ENCODE peak calls at places on chromosomes 12 and 14, in four cellular contexts. One of them, this sample, is unnamed.

GRCh38 chr14:87712386-87713113 is 280.4 kb downstream of the GALC start:
- ATAC-seq in RWPE2: no peak
- ATAC-seq in HepG2: peak
- ATAC-seq in upper lobe of right lung: no peak
- ATAC-seq in this sample: no peak

GRCh38 chr12:95643251-95643650 is 92.0 kb upstream of the USP44 start:
- ATAC-seq in RWPE2: no peak
- ATAC-seq in HepG2: peak
- ATAC-seq in upper lobe of right lung: no peak
- ATAC-seq in this sample: no peak

GRCh38 chr14:76828339-76829015 is 2.3 kb downstream of the LRRC74A start:
- ATAC-seq in RWPE2: no peak
- ATAC-seq in HepG2: no peak
- ATAC-seq in upper lobe of right lung: peak
- ATAC-seq in this sample: no peak

GRCh38 chr12:50690923-50691322 is 73.0 kb upstream of the ATF1 start:
- ATAC-seq in RWPE2: no peak
- ATAC-seq in HepG2: peak
- ATAC-seq in upper lobe of right lung: no peak
- ATAC-seq in this sample: no peak

GRCh38 chr14:52723514-52724359 is 6.2 kb upstream of the STYX start:
- ATAC-seq in RWPE2: no peak
- ATAC-seq in HepG2: no peak
- ATAC-seq in upper lobe of right lung: no peak
- ATAC-seq in this sample: no peak

GRCh38 chr12:128844031-128844635 is 9.1 kb upstream of the GLT1D1 start:
- ATAC-seq in RWPE2: no peak
- ATAC-seq in HepG2: peak
- ATAC-seq in upper lobe of right lung: peak
- ATAC-seq in this sample: no peak

GRCh38 chr12:67634167-67634793 is 14.3 kb upstream of the DYRK2 start:
- ATAC-seq in RWPE2: no peak
- ATAC-seq in HepG2: no peak
- ATAC-seq in upper lobe of right lung: peak
- ATAC-seq in this sample: no peak

GRCh38 chr12:64691793-64692583 is 67.2 kb downstream of the GNS start:
- ATAC-seq in RWPE2: no peak
- ATAC-seq in HepG2: no peak
- ATAC-seq in upper lobe of right lung: peak
- ATAC-seq in this sample: no peak

GRCh38 chr12:70619471-70620152 is 17.6 kb downstream of the PTPRB start:
- ATAC-seq in RWPE2: no peak
- ATAC-seq in HepG2: no peak
- ATAC-seq in upper lobe of right lung: peak
- ATAC-seq in this sample: no peak

GRCh38 chr12:78403136-78403535 is 461.4 kb upstream of the SYT1 start:
- ATAC-seq in RWPE2: peak
- ATAC-seq in HepG2: no peak
- ATAC-seq in upper lobe of right lung: no peak
- ATAC-seq in this sample: no peak

DNA sequence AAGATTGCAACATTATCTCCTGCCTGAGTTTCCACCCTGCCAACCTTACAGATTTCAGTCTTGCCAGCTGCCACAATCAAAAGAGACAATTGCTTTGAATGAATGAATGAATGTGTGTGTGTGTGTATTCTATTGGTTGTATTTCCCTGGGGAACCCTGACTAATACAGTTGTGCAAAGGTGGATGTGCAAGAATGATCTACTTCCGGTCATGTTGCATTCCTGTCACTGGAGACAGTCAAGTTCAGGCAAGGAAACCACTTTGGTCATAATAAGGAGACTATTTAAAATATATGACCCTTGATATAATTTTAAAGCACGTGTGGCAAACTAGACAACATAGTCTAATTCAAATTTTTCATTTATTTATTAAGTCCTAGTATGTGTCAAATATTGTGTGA is 13.1 kb downstream of the RERG start:
- ATAC-seq in RWPE2: no peak
- ATAC-seq in HepG2: no peak
- ATAC-seq in upper lobe of right lung: no peak
- ATAC-seq in this sample: peak
- TF ChIP-seq CTCF in RWPE2: peak
- TF ChIP-seq CTCF in HepG2: no peak
- TF ChIP-seq CTCF in upper lobe of right lung: peak
- TF ChIP-seq CTCF in this sample: no peak

GRCh38 chr14:65373671-65374039 is 38.9 kb upstream of the FUT8 start:
- ATAC-seq in RWPE2: peak
- ATAC-seq in HepG2: peak
- ATAC-seq in upper lobe of right lung: peak
- ATAC-seq in this sample: no peak
- TF ChIP-seq CTCF in RWPE2: peak
- TF ChIP-seq CTCF in HepG2: peak
- TF ChIP-seq CTCF in upper lobe of right lung: no peak
- TF ChIP-seq CTCF in this sample: no peak

GRCh38 chr12:126347421-126347820 is 1282.2 kb downstream of the AACS start:
- ATAC-seq in RWPE2: no peak
- ATAC-seq in HepG2: no peak
- ATAC-seq in upper lobe of right lung: no peak
- ATAC-seq in this sample: no peak
- TF ChIP-seq CTCF in RWPE2: peak
- TF ChIP-seq CTCF in HepG2: no peak
- TF ChIP-seq CTCF in upper lobe of right lung: no peak
- TF ChIP-seq CTCF in this sample: no peak

DNA sequence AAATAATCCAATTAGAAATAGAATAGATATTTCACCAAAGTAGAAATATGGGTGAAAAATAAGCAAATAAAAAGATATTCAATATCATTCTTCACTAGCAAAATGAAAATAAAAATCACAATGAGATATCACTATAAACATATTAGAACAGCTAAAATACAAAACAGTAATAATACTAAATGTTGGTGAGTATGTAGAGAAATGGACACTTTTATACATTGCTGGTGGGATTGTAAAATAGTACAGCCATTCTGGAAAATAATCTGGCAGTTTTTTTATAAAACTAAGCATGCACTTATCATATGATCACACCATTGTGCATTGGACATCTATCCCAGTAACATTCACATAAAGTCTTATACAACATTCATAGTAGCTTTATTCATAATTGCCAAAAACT is 320.2 kb upstream of the OR4E1 start:
- ATAC-seq in RWPE2: no peak
- ATAC-seq in HepG2: no peak
- ATAC-seq in upper lobe of right lung: no peak
- ATAC-seq in this sample: no peak
- TF ChIP-seq CTCF in RWPE2: no peak
- TF ChIP-seq CTCF in HepG2: no peak
- TF ChIP-seq CTCF in upper lobe of right lung: no peak
- TF ChIP-seq CTCF in this sample: no peak

GRCh38 chr12:5914387-5915149 is 30.5 kb downstream of the ANO2 start:
- ATAC-seq in RWPE2: no peak
- ATAC-seq in HepG2: no peak
- ATAC-seq in upper lobe of right lung: no peak
- ATAC-seq in this sample: no peak

GRCh38 chr12:5912011-5912410 is 33.0 kb downstream of the ANO2 start:
- ATAC-seq in RWPE2: no peak
- ATAC-seq in HepG2: no peak
- ATAC-seq in upper lobe of right lung: no peak
- ATAC-seq in this sample: no peak

GRCh38 chr12:5910790-5911548 is 34.1 kb downstream of the ANO2 start:
- ATAC-seq in RWPE2: no peak
- ATAC-seq in HepG2: no peak
- ATAC-seq in upper lobe of right lung: no peak
- ATAC-seq in this sample: no peak

GRCh38 chr12:5915511-5915910 is 29.5 kb downstream of the ANO2 start:
- ATAC-seq in RWPE2: no peak
- ATAC-seq in HepG2: no peak
- ATAC-seq in upper lobe of right lung: no peak
- ATAC-seq in this sample: no peak

GRCh38 chr12:5912437-5913334 is 32.4 kb downstream of the ANO2 start:
- ATAC-seq in RWPE2: no peak
- ATAC-seq in HepG2: no peak
- ATAC-seq in upper lobe of right lung: no peak
- ATAC-seq in this sample: no peak
- TF ChIP-seq CTCF in RWPE2: no peak
- TF ChIP-seq CTCF in HepG2: peak
- TF ChIP-seq CTCF in upper lobe of right lung: no peak
- TF ChIP-seq CTCF in this sample: no peak

DNA sequence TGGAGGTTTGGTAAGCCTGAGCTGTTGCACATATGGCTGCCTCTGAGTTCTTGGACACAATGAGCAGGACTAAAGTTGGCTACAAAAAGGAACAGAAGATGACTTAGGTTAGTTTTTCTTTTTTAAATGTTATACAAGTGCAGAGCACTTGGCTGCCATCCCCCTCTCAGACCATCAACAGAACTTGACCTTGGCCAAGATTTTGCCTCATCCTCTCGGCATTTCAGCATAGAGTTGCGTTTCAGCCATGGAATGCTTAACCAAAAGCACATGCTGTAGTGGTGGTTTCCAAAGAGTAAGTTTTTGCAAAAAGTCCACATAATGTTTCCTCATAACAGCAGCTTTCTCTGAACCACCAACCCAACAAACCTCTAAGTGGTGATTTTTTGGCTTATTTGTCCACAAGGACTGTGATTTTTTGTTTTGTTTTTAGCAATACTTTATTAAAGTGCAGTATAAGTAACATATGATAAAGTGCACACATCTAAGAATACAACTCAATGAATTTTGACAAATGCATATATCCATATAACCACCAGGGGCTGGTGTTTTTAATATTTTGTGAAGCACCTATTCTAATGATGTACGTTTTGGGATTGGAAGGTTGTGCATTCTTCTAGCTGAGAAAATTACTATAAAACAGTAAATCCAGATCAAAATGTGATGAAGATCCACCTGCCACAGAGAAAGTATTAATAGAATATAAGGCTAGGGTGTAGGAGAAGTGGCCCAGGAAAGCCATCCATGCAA is 12.1 kb upstream of the GALNT16 start:
- ATAC-seq in RWPE2: no peak
- ATAC-seq in HepG2: no peak
- ATAC-seq in upper lobe of right lung: no peak
- ATAC-seq in this sample: peak
- TF ChIP-seq CTCF in RWPE2: peak
- TF ChIP-seq CTCF in HepG2: no peak
- TF ChIP-seq CTCF in upper lobe of right lung: peak
- TF ChIP-seq CTCF in this sample: peak

This sample was measured in gastroesophageal sphincter.